ENCODE peak calls at places on chromosome 21, in eight cellular contexts. P, K, V, E, R, Y, G and H are unnamed samples.

GRCh38 chr21:33578214-33578613 is 10.3 kb downstream of the DONSON start:
- DNase-seq in E (no peak), V (no peak), K (no peak), R (no peak), P (peak; percentile 38), G (no peak), Y (no peak), H (no peak)

GRCh38 chr21:20445971-20446370 is 552.2 kb upstream of the NCAM2 start:
- DNase-seq in Y (no peak), E (no peak), G (no peak), P (no peak), V (no peak), K (no peak), R (no peak), H (no peak)

GRCh38 chr21:44900559-44901251 is 20.0 kb downstream of the ITGB2 start:
- DNase-seq in Y (no peak), G (peak; percentile 32), K (peak; percentile 70), R (peak; percentile 49), P (no peak), V (no peak), E (no peak), H (no peak)

GRCh38 chr21:45780647-45781046 is 137.1 kb downstream of the PCBP3 start:
- DNase-seq in E (no peak), R (no peak), Y (no peak), P (no peak), G (no peak), V (no peak), K (peak; percentile 58), H (no peak)

GRCh38 chr21:39317134-39318090 is 4.0 kb upstream of the BRWD1 start:
- DNase-seq in V (peak; percentile 79), E (no peak), P (no peak), K (no peak), R (no peak), G (no peak), Y (no peak), H (no peak)

GRCh38 chr21:40840441-40840840 is 6.5 kb downstream of the DSCAM start:
- DNase-seq in G (no peak), E (no peak), R (no peak), V (no peak), K (no peak), P (no peak), Y (no peak), H (no peak)

GRCh38 chr21:36297555-36297937 is 22.5 kb upstream of the MORC3 start:
- DNase-seq in P (no peak), R (no peak), V (no peak), E (no peak), K (no peak), Y (no peak), G (no peak), H (no peak)

GRCh38 chr21:35222021-35222420 is 172.9 kb upstream of the RUNX1 start:
- DNase-seq in K (peak; percentile 26), P (no peak), G (no peak), E (no peak), Y (no peak), R (no peak), V (no peak), H (no peak)

GRCh38 chr21:42651515-42652401 is 1.7 kb upstream of the PDE9A start:
- DNase-seq in R (peak; percentile 46), Y (no peak), G (peak; percentile 30), P (no peak), V (no peak), E (no peak), K (no peak), H (no peak)

GRCh38 chr21:33800753-33801423 is 114.7 kb downstream of the ATP5PO start:
- DNase-seq in K (no peak), P (no peak), Y (no peak), E (no peak), R (no peak), G (no peak), V (no peak), H (no peak)

GRCh38 chr21:31011412-31011811 is 26.9 kb downstream of the KRTAP19-8 start:
- DNase-seq in R (no peak), Y (no peak), P (no peak), E (no peak), V (no peak), G (no peak), K (no peak), H (no peak)

GRCh38 chr21:34726627-34727337 is 58.0 kb downstream of the CLIC6 start:
- DNase-seq in K (no peak), R (no peak), V (peak; percentile 81), P (peak; percentile 13), E (no peak), G (no peak), Y (peak; percentile 16), H (no peak)

GRCh38 chr21:36103434-36103833 is 31.4 kb upstream of the CBR3 start:
- DNase-seq in E (no peak), R (no peak), P (no peak), K (no peak), Y (no peak), V (peak; percentile 59), G (no peak), H (no peak)

GRCh38 chr21:36156815-36157670 is at the start of gene DOP1B:
- DNase-seq in E (peak; percentile 28), Y (no peak), G (no peak), R (peak; percentile 85), K (no peak), P (no peak), V (no peak), H (no peak)

GRCh38 chr21:37118187-37118826 is 45.3 kb downstream of the TTC3 start:
- DNase-seq in V (no peak), R (no peak), G (no peak), E (no peak), P (no peak), Y (no peak), K (no peak), H (no peak)

GRCh38 chr21:33078907-33079582 is 9.1 kb downstream of the OLIG1 start:
- DNase-seq in K (peak; percentile 43), R (peak; percentile 23), P (peak; percentile 46), E (no peak), G (no peak), Y (no peak), V (peak; percentile 92), H (peak; percentile 49)

GRCh38 chr21:33067457-33067856 is 2.5 kb upstream of the OLIG1 start:
- DNase-seq in G (no peak), K (no peak), Y (no peak), P (no peak), R (no peak), E (no peak), V (no peak), H (no peak)

GRCh38 chr21:27586326-27586725 is 619.4 kb upstream of the ADAMTS5 start:
- DNase-seq in Y (no peak), G (no peak), E (no peak), P (peak; percentile 8), V (no peak), R (no peak), K (no peak), H (no peak)

GRCh38 chr21:32520885-32521735 is 64.2 kb downstream of the TCP10L start:
- DNase-seq in V (no peak), Y (peak; percentile 31), R (no peak), K (peak; percentile 42), P (peak; percentile 70), G (peak; percentile 97), E (peak; percentile 68), H (no peak)